ENCODE peak calls at places on chromosomes 1 and 21, in four cellular contexts. One of them, this sample, is unnamed.
A peak's percentile ranks its signal among the peaks of the same experiment; 100 is the strongest.

GRCh38 chr1:98388431-98388830 is 273.1 kb upstream of the SNX7 start:
- DNase-seq in tibial nerve: no peak
- DNase-seq in cardiac muscle cell: peak; percentile 87
- DNase-seq in NT2/D1: no peak
- DNase-seq in this sample: no peak

GRCh38 chr1:22143065-22143514 is at the start of gene WNT4:
- DNase-seq in cardiac muscle cell: peak; percentile 33
- DNase-seq in tibial nerve: no peak
- DNase-seq in NT2/D1: no peak
- DNase-seq in this sample: no peak

GRCh38 chr1:203676455-203676854 is 49.8 kb downstream of the ATP2B4 start:
- DNase-seq in tibial nerve: no peak
- DNase-seq in cardiac muscle cell: no peak
- DNase-seq in NT2/D1: no peak
- DNase-seq in this sample: no peak

GRCh38 chr1:210857724-210858123 is 276.2 kb downstream of the KCNH1 start:
- DNase-seq in NT2/D1: no peak
- DNase-seq in tibial nerve: no peak
- DNase-seq in cardiac muscle cell: no peak
- DNase-seq in this sample: no peak

GRCh38 chr1:244318078-244318477 is 133.6 kb downstream of the ADSS2 start:
- DNase-seq in cardiac muscle cell: no peak
- DNase-seq in NT2/D1: no peak
- DNase-seq in tibial nerve: no peak
- DNase-seq in this sample: no peak

GRCh38 chr1:173122958-173123852 is 72.5 kb upstream of the TNFSF18 start:
- DNase-seq in tibial nerve: peak; percentile 30
- DNase-seq in cardiac muscle cell: peak; percentile 98
- DNase-seq in NT2/D1: peak; percentile 67
- DNase-seq in this sample: peak; percentile 81

GRCh38 chr1:94660994-94661393 is 119.4 kb upstream of the F3 start:
- DNase-seq in cardiac muscle cell: peak; percentile 25
- DNase-seq in tibial nerve: no peak
- DNase-seq in NT2/D1: peak; percentile 96
- DNase-seq in this sample: no peak

GRCh38 chr1:81549588-81550127 is 251.1 kb upstream of the ADGRL2 start:
- DNase-seq in tibial nerve: no peak
- DNase-seq in cardiac muscle cell: peak; percentile 68
- DNase-seq in NT2/D1: peak; percentile 39
- DNase-seq in this sample: no peak

DNA sequence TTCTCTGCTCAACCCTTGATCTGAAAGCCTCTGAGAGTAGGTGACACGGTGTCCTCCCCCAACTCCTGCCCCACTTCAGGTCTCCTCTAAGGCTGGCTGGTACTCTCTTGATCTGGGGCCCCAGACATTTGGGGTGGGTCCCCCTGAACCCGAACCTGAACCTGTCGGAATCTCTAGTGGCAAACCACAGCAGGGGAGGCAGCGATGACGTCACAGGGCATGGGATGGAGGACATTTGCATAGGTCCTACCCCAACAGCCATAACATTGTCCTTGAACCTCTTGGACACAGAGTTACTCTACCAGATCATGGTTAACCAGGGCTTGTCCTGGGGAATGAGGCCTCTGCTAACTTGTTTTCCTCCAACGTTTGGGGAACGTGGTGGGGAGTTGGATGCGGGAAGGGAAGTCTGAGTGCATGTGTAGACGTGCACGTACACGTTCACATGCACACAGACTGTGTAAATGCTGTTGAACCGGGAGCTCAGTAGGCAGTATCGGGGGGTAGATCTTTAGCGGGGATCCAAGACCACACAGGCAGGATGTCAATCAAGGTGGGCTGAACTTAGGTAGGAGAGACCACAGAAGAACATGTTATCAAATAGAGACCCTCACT is 32.4 kb downstream of the CITED4 start:
- DNase-seq in NT2/D1: no peak
- DNase-seq in tibial nerve: no peak
- DNase-seq in cardiac muscle cell: no peak
- DNase-seq in this sample: no peak
- H3K9me3 ChIP-seq in NT2/D1: no peaks in the 10 kb centered on the region
- H3K9me3 ChIP-seq in tibial nerve: no peaks in the 10 kb centered on the region
- H3K9me3 ChIP-seq in cardiac muscle cell: no peaks in the 10 kb centered on the region
- H3K9me3 ChIP-seq in this sample: no peaks in the 10 kb centered on the region

GRCh38 chr21:34667761-34668160 is 1.0 kb upstream of the CLIC6 start:
- DNase-seq in cardiac muscle cell: no peak
- DNase-seq in NT2/D1: no peak
- DNase-seq in tibial nerve: no peak
- DNase-seq in this sample: no peak
- H3K27me3 ChIP-seq in cardiac muscle cell: peaks cover 95% of the 10 kb centered on the region
- H3K27me3 ChIP-seq in NT2/D1: peaks cover 35% of the 10 kb centered on the region
- H3K27me3 ChIP-seq in tibial nerve: no peaks in the 10 kb centered on the region
- H3K27me3 ChIP-seq in this sample: no peaks in the 10 kb centered on the region

DNA sequence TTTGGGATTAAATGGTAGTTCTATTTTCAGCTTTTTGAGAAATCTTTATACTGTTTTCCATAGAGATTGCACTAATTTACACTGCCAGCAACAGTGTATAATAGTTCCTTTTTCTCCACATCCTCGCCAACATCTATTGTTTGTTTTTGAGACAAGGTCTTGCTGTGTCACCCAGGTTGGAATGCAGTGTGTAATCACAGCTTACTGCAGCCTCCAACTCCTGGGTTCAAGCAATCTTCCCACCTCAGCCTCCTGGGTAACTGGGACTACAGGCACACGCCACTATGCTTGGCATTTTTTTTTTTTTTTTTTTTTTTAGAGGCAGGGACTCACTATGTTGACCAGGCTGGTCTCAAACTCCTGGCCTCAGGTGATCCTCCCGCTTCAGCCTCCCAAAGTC is 164.5 kb upstream of the CXADR start:
- DNase-seq in cardiac muscle cell: no peak
- DNase-seq in tibial nerve: no peak
- DNase-seq in NT2/D1: no peak
- DNase-seq in this sample: no peak
- H3K4me1 ChIP-seq in cardiac muscle cell: no peaks in the 10 kb centered on the region
- H3K4me1 ChIP-seq in tibial nerve: no peaks in the 10 kb centered on the region
- H3K4me1 ChIP-seq in NT2/D1: peaks cover 4% of the 10 kb centered on the region
- H3K4me1 ChIP-seq in this sample: no peaks in the 10 kb centered on the region

DNA sequence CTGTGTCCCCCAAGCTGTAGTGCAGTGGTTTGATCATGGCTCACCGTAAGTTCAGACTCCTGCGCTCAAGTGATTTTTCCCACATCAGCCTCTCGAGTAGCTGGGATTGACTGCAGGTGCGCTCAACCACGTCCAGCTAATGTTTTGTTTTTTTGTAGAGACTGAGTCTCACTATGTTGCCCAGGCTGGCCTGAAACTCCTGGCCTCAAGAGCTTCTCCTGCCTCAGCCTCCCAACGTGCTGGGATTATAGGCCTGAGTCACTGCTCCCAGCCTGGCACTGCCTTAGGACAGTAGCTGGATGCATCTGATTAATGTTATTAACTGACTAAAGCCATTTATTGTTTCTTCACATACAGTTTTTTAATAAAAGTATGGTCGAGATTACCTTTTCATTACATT is 40.2 kb downstream of the RNF11 start:
- DNase-seq in NT2/D1: no peak
- DNase-seq in cardiac muscle cell: no peak
- DNase-seq in tibial nerve: no peak
- DNase-seq in this sample: no peak
- H3K9me3 ChIP-seq in NT2/D1: no peaks in the 10 kb centered on the region
- H3K9me3 ChIP-seq in cardiac muscle cell: no peaks in the 10 kb centered on the region
- H3K9me3 ChIP-seq in tibial nerve: no peaks in the 10 kb centered on the region
- H3K9me3 ChIP-seq in this sample: no peaks in the 10 kb centered on the region

GRCh38 chr1:3295846-3296245 is 158.6 kb upstream of the ARHGEF16 start:
- DNase-seq in tibial nerve: no peak
- DNase-seq in cardiac muscle cell: no peak
- DNase-seq in NT2/D1: no peak
- DNase-seq in this sample: no peak
- H3K27me3 ChIP-seq in tibial nerve: no peaks in the 10 kb centered on the region
- H3K27me3 ChIP-seq in cardiac muscle cell: no peaks in the 10 kb centered on the region
- H3K27me3 ChIP-seq in NT2/D1: no peaks in the 10 kb centered on the region
- H3K27me3 ChIP-seq in this sample: no peaks in the 10 kb centered on the region

GRCh38 chr1:58162952-58163550 is 383.5 kb downstream of the OMA1 start:
- DNase-seq in cardiac muscle cell: peak; percentile 73
- DNase-seq in tibial nerve: peak; percentile 23
- DNase-seq in NT2/D1: peak; percentile 87
- DNase-seq in this sample: peak; percentile 61
- H3K4me1 ChIP-seq in cardiac muscle cell: no peaks in the 10 kb centered on the region
- H3K4me1 ChIP-seq in tibial nerve: no peaks in the 10 kb centered on the region
- H3K4me1 ChIP-seq in NT2/D1: no peaks in the 10 kb centered on the region
- H3K4me1 ChIP-seq in this sample: peaks cover 6% of the 10 kb centered on the region

DNA sequence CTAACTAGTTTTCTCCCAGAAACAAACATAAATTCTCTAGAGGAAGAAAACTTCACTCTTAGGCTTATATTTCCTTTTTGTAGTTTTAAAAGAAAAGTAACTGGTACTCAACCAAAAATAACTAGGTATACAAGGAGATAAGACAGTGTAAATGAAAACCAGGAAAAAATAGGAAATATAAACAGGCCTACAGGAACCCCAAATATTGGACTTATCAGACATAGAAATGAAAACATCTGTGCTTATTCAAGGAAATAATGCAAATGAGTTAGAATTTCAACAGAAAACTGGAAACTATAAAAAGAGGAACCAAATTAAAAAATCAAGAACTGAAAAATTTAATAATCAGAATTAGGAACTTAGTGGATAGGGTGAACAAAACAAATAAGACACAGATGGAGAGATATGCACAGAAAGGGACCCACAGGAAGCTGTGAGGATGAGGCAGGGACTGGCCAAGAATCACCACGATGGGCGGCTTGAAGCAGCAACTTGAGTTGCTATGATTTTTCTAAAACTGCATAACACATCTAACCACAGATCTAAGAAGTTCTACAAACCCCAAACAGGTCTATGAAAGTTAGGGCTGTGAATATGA is 67.5 kb upstream of the ACTRT2 start:
- DNase-seq in NT2/D1: no peak
- DNase-seq in tibial nerve: no peak
- DNase-seq in cardiac muscle cell: no peak
- DNase-seq in this sample: no peak
- H3K9me3 ChIP-seq in NT2/D1: peaks cover 39% of the 10 kb centered on the region
- H3K9me3 ChIP-seq in tibial nerve: peaks cover 61% of the 10 kb centered on the region
- H3K9me3 ChIP-seq in cardiac muscle cell: no peaks in the 10 kb centered on the region
- H3K9me3 ChIP-seq in this sample: peaks cover 38% of the 10 kb centered on the region

GRCh38 chr1:46615088-46615487 is 1.5 kb downstream of the MOB3C start:
- DNase-seq in cardiac muscle cell: no peak
- DNase-seq in tibial nerve: no peak
- DNase-seq in NT2/D1: no peak
- DNase-seq in this sample: no peak

GRCh38 chr1:46615735-46616134 is 876 bp downstream of the MOB3C start:
- DNase-seq in cardiac muscle cell: no peak
- DNase-seq in NT2/D1: no peak
- DNase-seq in tibial nerve: no peak
- DNase-seq in this sample: no peak

GRCh38 chr1:46614604-46614984 is 2.0 kb downstream of the MOB3C start:
- DNase-seq in tibial nerve: no peak
- DNase-seq in NT2/D1: no peak
- DNase-seq in cardiac muscle cell: no peak
- DNase-seq in this sample: no peak

GRCh38 chr1:46612937-46613660 is 3.5 kb downstream of the MOB3C start:
- DNase-seq in NT2/D1: no peak
- DNase-seq in tibial nerve: no peak
- DNase-seq in cardiac muscle cell: no peak
- DNase-seq in this sample: no peak

GRCh38 chr1:46613661-46614603 is 2.7 kb downstream of the MOB3C start:
- DNase-seq in tibial nerve: peak; percentile 87
- DNase-seq in NT2/D1: peak; percentile 77
- DNase-seq in cardiac muscle cell: peak; percentile 88
- DNase-seq in this sample: peak; percentile 93
- H3K27me3 ChIP-seq in tibial nerve: no peaks in the 10 kb centered on the region
- H3K27me3 ChIP-seq in NT2/D1: peaks cover 36% of the 10 kb centered on the region
- H3K27me3 ChIP-seq in cardiac muscle cell: no peaks in the 10 kb centered on the region
- H3K27me3 ChIP-seq in this sample: no peaks in the 10 kb centered on the region

GRCh38 chr1:220222939-220223338 is 49.3 kb downstream of the RAB3GAP2 start:
- DNase-seq in NT2/D1: no peak
- DNase-seq in tibial nerve: no peak
- DNase-seq in cardiac muscle cell: no peak
- DNase-seq in this sample: no peak
- H3K4me1 ChIP-seq in NT2/D1: no peaks in the 10 kb centered on the region
- H3K4me1 ChIP-seq in tibial nerve: peaks cover 37% of the 10 kb centered on the region
- H3K4me1 ChIP-seq in cardiac muscle cell: peaks cover 12% of the 10 kb centered on the region
- H3K4me1 ChIP-seq in this sample: no peaks in the 10 kb centered on the region